ENCODE peak calls at places on chromosomes 2 and 18, in eight cellular contexts. I is mesothelial cell of epicardium; N is Calu3; K is GM13977; Q is heart right ventricle; H is mucosa of descending colon; M is GM20000; X is CD4-positive, alpha-beta T cell. C is an unnamed sample.

GRCh38 chr2:230925443-230925878 is 419 bp upstream of the GPR55 start:
- DNase-seq in X (no peak), Q (no peak), K (peak; percentile 63), I (no peak), H (peak; percentile 18), M (peak; percentile 51), N (no peak), C (no peak)

GRCh38 chr2:239293450-239294430 is 107.1 kb downstream of the HDAC4 start:
- DNase-seq in X (no peak), N (no peak), Q (no peak), I (no peak), M (peak; percentile 52), H (peak; percentile 44), K (peak; percentile 58), C (no peak)

GRCh38 chr2:172829229-172829628 is 93.6 kb downstream of the RAPGEF4 start:
- DNase-seq in N (no peak), Q (no peak), H (no peak), M (no peak), I (no peak), X (no peak), K (no peak), C (no peak)

GRCh38 chr2:241584446-241584845 is 25.9 kb downstream of the BOK start:
- DNase-seq in H (no peak), N (peak; percentile 89), M (no peak), I (no peak), K (no peak), Q (no peak), X (no peak), C (no peak)

GRCh38 chr2:239903803-239904202 is 121.3 kb downstream of the NDUFA10 start:
- DNase-seq in N (no peak), H (no peak), X (no peak), M (no peak), Q (no peak), K (no peak), I (no peak), C (no peak)

GRCh38 chr2:176092270-176093144 is at the start of gene HOXD13:
- DNase-seq in Q (no peak), X (no peak), K (no peak), H (no peak), I (no peak), N (no peak), M (no peak), C (no peak)

GRCh38 chr2:80073134-80073561 is 231.4 kb downstream of the LRRTM1 start:
- DNase-seq in H (no peak), Q (no peak), K (peak; percentile 51), N (peak; percentile 29), I (peak; percentile 42), M (peak; percentile 50), X (no peak), C (peak; percentile 52)

GRCh38 chr18:9905401-9905922 is 8.4 kb upstream of the VAPA start:
- DNase-seq in Q (no peak), M (no peak), X (no peak), H (no peak), N (no peak), K (no peak), I (no peak), C (no peak)

GRCh38 chr2:112630268-112630667 is 15.5 kb upstream of the SLC20A1 start:
- DNase-seq in X (no peak), K (no peak), M (no peak), Q (no peak), N (no peak), I (no peak), H (no peak), C (no peak)

GRCh38 chr2:178298785-178299212 is 104.5 kb downstream of the OSBPL6 start:
- DNase-seq in Q (no peak), K (no peak), M (no peak), I (no peak), N (no peak), H (no peak), X (no peak), C (no peak)

GRCh38 chr2:44596537-44597320 is 235.0 kb downstream of the CAMKMT start:
- DNase-seq in X (no peak), M (peak; percentile 71), H (no peak), I (no peak), N (no peak), Q (no peak), K (peak; percentile 72), C (no peak)

GRCh38 chr2:220227272-220227920 is 600.0 kb downstream of the SLC4A3 start:
- DNase-seq in I (no peak), N (no peak), K (no peak), X (no peak), H (no peak), M (no peak), Q (no peak), C (no peak)

GRCh38 chr2:141570474-141571131 is 560.2 kb downstream of the LRP1B start:
- DNase-seq in I (no peak), Q (no peak), X (no peak), M (no peak), N (no peak), H (no peak), K (no peak), C (no peak)

GRCh38 chr2:8656160-8656641 is 25.7 kb upstream of the ID2 start:
- DNase-seq in Q (no peak), H (no peak), K (no peak), M (no peak), X (no peak), N (no peak), I (no peak), C (no peak)

GRCh38 chr2:99565227-99565626 is 75.4 kb upstream of the REV1 start:
- DNase-seq in M (no peak), K (no peak), N (no peak), X (no peak), Q (no peak), H (no peak), I (no peak), C (no peak)

GRCh38 chr2:3059111-3059990 is 318.3 kb downstream of the EIPR1 start:
- DNase-seq in X (no peak), Q (no peak), I (no peak), N (no peak), H (no peak), K (no peak), M (no peak), C (no peak)

GRCh38 chr2:130332271-130333073 is 10.2 kb upstream of the IMP4 start:
- DNase-seq in Q (peak; percentile 79), H (peak; percentile 84), I (peak; percentile 88), K (peak; percentile 85), M (peak; percentile 87), N (peak; percentile 85), X (peak; percentile 56), C (peak; percentile 86)

GRCh38 chr18:6156446-6156845 is 258.3 kb downstream of the L3MBTL4 start:
- DNase-seq in M (no peak), N (no peak), K (no peak), Q (no peak), X (no peak), I (no peak), H (no peak), C (no peak)

GRCh38 chr2:181780159-181781081 is 100.1 kb upstream of the NEUROD1 start:
- DNase-seq in X (no peak), Q (no peak), M (no peak), N (peak; percentile 31), I (no peak), K (no peak), H (no peak), C (no peak)

GRCh38 chr2:203683932-203684556 is 22.4 kb upstream of the CD28 start:
- DNase-seq in K (peak; percentile 59), H (no peak), N (peak; percentile 81), X (no peak), I (no peak), M (peak; percentile 62), Q (no peak), C (no peak)

GRCh38 chr2:120134263-120134662 is 88.9 kb downstream of the TMEM185B start:
- DNase-seq in H (no peak), K (no peak), N (peak; percentile 3), Q (no peak), X (no peak), I (no peak), M (no peak), C (no peak)

GRCh38 chr2:174383796-174384195 is 11.7 kb upstream of the SCRN3 start:
- DNase-seq in X (no peak), H (no peak), N (no peak), M (no peak), K (no peak), I (no peak), Q (no peak), C (no peak)
- TF ChIP-seq CTCF in X (no peak), H (no peak), N (no peak), M (no peak), K (no peak), I (no peak), Q (no peak), C (no peak)

DNA sequence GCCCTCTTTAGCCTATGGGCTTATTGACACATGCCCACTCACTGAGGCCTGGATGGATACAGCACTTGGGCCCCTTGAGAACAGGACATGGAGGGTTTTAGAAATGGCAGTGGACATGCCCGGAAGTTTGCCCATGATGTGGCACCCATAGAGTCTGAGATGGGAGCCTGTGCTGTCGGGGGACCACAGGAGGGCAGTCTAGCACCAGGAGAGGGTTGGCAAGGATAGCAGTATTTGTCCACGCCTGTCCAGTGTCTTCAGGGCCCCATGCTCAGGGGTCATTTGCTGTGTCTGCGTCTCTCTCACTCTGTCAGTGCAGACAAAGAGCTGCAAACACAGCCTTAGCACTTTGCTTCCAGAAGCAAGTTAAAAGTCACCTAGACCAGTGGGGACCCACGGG is 48.7 kb downstream of the IL1RL2 start:
- DNase-seq in H (no peak), M (no peak), N (peak; percentile 30), K (no peak), I (no peak), Q (no peak), X (no peak), C (peak; percentile 31)
- TF ChIP-seq CTCF in H (no peak), M (no peak), N (no peak), K (peak; percentile 35), I (no peak), Q (no peak), X (no peak), C (no peak)

GRCh38 chr2:224038830-224039079 is 331 bp downstream of the SERPINE2 start:
- DNase-seq in I (peak; percentile 51), M (no peak), H (peak; percentile 50), N (no peak), Q (no peak), K (no peak), X (no peak), C (no peak)

GRCh38 chr2:224039770-224040088 is 643 bp upstream of the SERPINE2 start:
- DNase-seq in M (no peak), X (no peak), H (no peak), Q (no peak), N (no peak), K (no peak), I (no peak), C (peak; percentile 30)

GRCh38 chr2:224036731-224037376 is 2.2 kb downstream of the SERPINE2 start:
- DNase-seq in X (no peak), Q (no peak), H (no peak), N (no peak), K (no peak), M (no peak), I (no peak), C (no peak)

GRCh38 chr2:224039080-224039769 is at the start of gene SERPINE2:
- DNase-seq in Q (peak; percentile 57), M (peak; percentile 76), N (peak; percentile 76), K (peak; percentile 75), I (peak; percentile 58), H (peak; percentile 67), X (peak; percentile 7), C (peak; percentile 64)

GRCh38 chr2:224038049-224038829 is 847 bp downstream of the SERPINE2 start:
- DNase-seq in K (peak; percentile 54), Q (peak; percentile 34), I (peak; percentile 50), M (peak; percentile 54), X (peak; percentile 10), H (no peak), N (peak; percentile 56), C (peak; percentile 51)
- TF ChIP-seq CTCF in K (no peak), Q (no peak), I (no peak), M (no peak), X (no peak), H (no peak), N (no peak), C (no peak)

GRCh38 chr2:128314026-128314347 is 4.7 kb downstream of the HS6ST1 start:
- DNase-seq in K (no peak), H (peak; percentile 11), Q (no peak), I (no peak), X (no peak), M (no peak), N (no peak), C (no peak)
- TF ChIP-seq CTCF in K (no peak), H (no peak), Q (no peak), I (no peak), X (no peak), M (no peak), N (no peak), C (no peak)